ENCODE peak calls at places on chromosome 2, in ten cellular contexts. C is Calu3, E is mucosa of descending colon, T is heart right ventricle, Y is colonic mucosa, J is T-helper 1 cell, M is frontal cortex, P is AG08396, H is WERI-Rb-1, X is heart left ventricle. Z is an unnamed sample.

GRCh38 chr2:237431856-237432255 is 17.9 kb upstream of the COL6A3 start:
- DNase-seq in C (no peak), E (no peak), T (no peak), Y (no peak), J (no peak), M (no peak), P (no peak), H (no peak), X (no peak), Z (no peak)

GRCh38 chr2:79512442-79513401 is at the start of gene CTNNA2:
- DNase-seq in C (peak; percentile 69), E (peak; percentile 51), T (peak; percentile 24), Y (peak; percentile 33), J (no peak), M (peak; percentile 86), P (peak; percentile 79), H (peak; percentile 95), X (peak; percentile 17), Z (peak; percentile 24)

GRCh38 chr2:206990335-206990734 is 51.0 kb downstream of the CPO start:
- DNase-seq in C (no peak), E (no peak), T (no peak), Y (no peak), J (no peak), M (no peak), P (no peak), H (no peak), X (no peak), Z (no peak)

GRCh38 chr2:85243101-85244072 is 84.4 kb downstream of the TGOLN2 start:
- DNase-seq in C (peak; percentile 39), E (no peak), T (peak; percentile 66), Y (no peak), J (no peak), M (peak; percentile 45), P (peak; percentile 14), H (peak; percentile 67), X (no peak), Z (no peak)

GRCh38 chr2:43010428-43011141 is 215.8 kb downstream of the ZFP36L2 start:
- DNase-seq in C (peak; percentile 57), E (no peak), T (no peak), Y (peak; percentile 18), J (no peak), M (no peak), P (no peak), H (no peak), X (no peak), Z (peak; percentile 4)

GRCh38 chr2:28463211-28463610 is 32.6 kb upstream of the PLB1 start:
- DNase-seq in C (no peak), E (no peak), T (no peak), Y (no peak), J (no peak), M (no peak), P (no peak), H (no peak), X (no peak), Z (no peak)

GRCh38 chr2:134630760-134631159 is 88.0 kb downstream of the TMEM163 start:
- DNase-seq in C (no peak), E (no peak), T (no peak), Y (no peak), J (no peak), M (no peak), P (no peak), H (no peak), X (no peak), Z (no peak)

GRCh38 chr2:46424937-46425336 is 54.4 kb upstream of the TMEM247 start:
- DNase-seq in C (no peak), E (no peak), T (no peak), Y (no peak), J (no peak), M (no peak), P (no peak), H (no peak), X (no peak), Z (no peak)

GRCh38 chr2:241048949-241049343 is 50.5 kb downstream of the SNED1 start:
- DNase-seq in C (no peak), E (no peak), T (no peak), Y (no peak), J (no peak), M (no peak), P (no peak), H (no peak), X (no peak), Z (no peak)

GRCh38 chr2:65199891-65200290 is 27.7 kb upstream of the ACTR2 start:
- DNase-seq in C (no peak), E (no peak), T (no peak), Y (no peak), J (no peak), M (no peak), P (peak; percentile 52), H (no peak), X (no peak), Z (no peak)

GRCh38 chr2:238784671-238785527 is 63.0 kb upstream of the TWIST2 start:
- DNase-seq in C (peak; percentile 72), E (no peak), T (peak; percentile 58), Y (peak; percentile 56), J (no peak), M (peak; percentile 65), P (peak; percentile 77), H (peak; percentile 37), X (peak; percentile 56), Z (peak; percentile 64)

GRCh38 chr2:3839489-3839888 is 136.1 kb downstream of the DCDC2C start:
- DNase-seq in C (no peak), E (no peak), T (no peak), Y (no peak), J (no peak), M (peak; percentile 18), P (no peak), H (no peak), X (no peak), Z (no peak)

Z was measured in left colon.